ENCODE peak calls at places on chromosomes 1 and 21, in nine cellular contexts. L is occipital lobe, R is T-helper 17 cell, E is LoVo, M is nucleus accumbens, O is RKO, G is T-cell, X is ELR, K is neuronal stem cell. T is an unnamed sample.

GRCh38 chr21:44764319-44765230 is 37.0 kb downstream of the UBE2G2 start:
- DNase-seq in L (no peak), R (no peak), E (no peak), M (no peak), O (no peak), G (no peak), X (no peak), K (no peak), T (no peak)

GRCh38 chr1:21299007-21299406 is 8.7 kb upstream of the ECE1 start:
- DNase-seq in L (no peak), R (no peak), E (peak), M (no peak), O (no peak), G (no peak), X (no peak), K (no peak), T (no peak)

GRCh38 chr1:210400043-210400840 is 71.5 kb downstream of the HHAT start:
- DNase-seq in L (peak), R (peak), E (peak), M (peak), O (peak), G (peak), X (peak), K (peak), T (peak)

GRCh38 chr1:76763678-76764077 is 103.6 kb upstream of the ST6GALNAC5 start:
- DNase-seq in L (no peak), R (no peak), E (no peak), M (no peak), O (no peak), G (no peak), X (no peak), K (no peak), T (no peak)

GRCh38 chr1:114113801-114114750 is 39.6 kb downstream of the SYT6 start:
- DNase-seq in L (no peak), R (no peak), E (peak), M (peak), O (peak), G (no peak), X (peak), K (no peak), T (no peak)

GRCh38 chr1:65372557-65372956 is 47.9 kb upstream of the LEPR start:
- DNase-seq in L (no peak), R (no peak), E (no peak), M (no peak), O (no peak), G (no peak), X (peak), K (no peak), T (no peak)

GRCh38 chr1:2429780-2430591 is 17.6 kb upstream of the PEX10 start:
- DNase-seq in L (no peak), R (no peak), E (no peak), M (no peak), O (no peak), G (no peak), X (no peak), K (no peak), T (no peak)

GRCh38 chr1:56135069-56135863 is 444.1 kb downstream of the PLPP3 start:
- DNase-seq in L (no peak), R (no peak), E (no peak), M (no peak), O (no peak), G (no peak), X (no peak), K (no peak), T (no peak)

GRCh38 chr1:84853743-84854721 is 39.0 kb downstream of the LPAR3 start:
- DNase-seq in L (no peak), R (no peak), E (peak), M (no peak), O (peak), G (peak), X (peak), K (no peak), T (no peak)

GRCh38 chr1:169312084-169312954 is 55.3 kb downstream of the NME7 start:
- DNase-seq in L (no peak), R (no peak), E (peak), M (no peak), O (peak), G (peak), X (peak), K (no peak), T (no peak)

GRCh38 chr1:226308166-226308722 is 720 bp downstream of the LIN9 start:
- DNase-seq in L (peak), R (no peak), E (no peak), M (no peak), O (no peak), G (no peak), X (no peak), K (no peak), T (no peak)

GRCh38 chr1:23371987-23372386 is 2.4 kb upstream of the ZNF436 start:
- DNase-seq in L (peak), R (no peak), E (no peak), M (no peak), O (no peak), G (no peak), X (no peak), K (no peak), T (peak)

T was measured in dorsolateral prefrontal cortex.